ENCODE peak calls at places on chromosomes 16 and 17, in eight cellular contexts. T is heart left ventricle; Q is effector memory CD4-positive, alpha-beta T cell; S is fibroblast of lung; N is body of pancreas; U is neuronal stem cell; J is ovary; X is neural progenitor cell. P is an unnamed sample.

GRCh38 chr17:29569245-29569950 is 897 bp downstream of the TP53I13 start:
- DNase-seq in Q (no peak), U (no peak), T (peak; percentile 28), J (peak; percentile 14), S (no peak), N (no peak), X (peak; percentile 15), P (no peak)

GRCh38 chr17:8807070-8807550 is 7.9 kb upstream of the MFSD6L start:
- DNase-seq in U (no peak), X (no peak), Q (no peak), J (no peak), S (no peak), N (no peak), T (no peak), P (no peak)

GRCh38 chr17:79287743-79288142 is 213.1 kb downstream of the ENGASE start:
- DNase-seq in U (no peak), S (no peak), Q (no peak), X (no peak), J (no peak), N (no peak), T (no peak), P (no peak)

GRCh38 chr17:31226373-31226772 is 70.7 kb downstream of the OMG start:
- DNase-seq in N (no peak), J (no peak), X (no peak), S (no peak), Q (no peak), T (no peak), U (no peak), P (no peak)

GRCh38 chr16:16045879-16046278 is 96.5 kb downstream of the ABCC1 start:
- DNase-seq in J (no peak), N (no peak), Q (no peak), X (peak; percentile 68), U (no peak), S (no peak), T (no peak), P (no peak)

GRCh38 chr17:1951920-1952319 is 73.2 kb downstream of the RTN4RL1 start:
- DNase-seq in J (no peak), S (no peak), N (no peak), X (no peak), T (no peak), U (no peak), Q (no peak), P (no peak)

GRCh38 chr17:31060814-31061550 is 33.8 kb upstream of the NF1 start:
- DNase-seq in X (no peak), J (no peak), U (no peak), S (no peak), N (no peak), Q (no peak), T (no peak), P (no peak)

GRCh38 chr16:30434852-30435251 is 5.0 kb upstream of the DCTPP1 start:
- DNase-seq in S (no peak), X (no peak), T (no peak), N (no peak), Q (no peak), U (no peak), J (no peak), P (no peak)

GRCh38 chr17:1898332-1898731 is 68.5 kb downstream of the RPA1 start:
- DNase-seq in S (no peak), U (no peak), N (no peak), Q (no peak), T (no peak), X (no peak), J (no peak), P (no peak)

GRCh38 chr17:45688353-45688752 is 95.8 kb upstream of the CRHR1 start:
- DNase-seq in Q (no peak), N (no peak), U (no peak), J (no peak), X (no peak), S (no peak), T (no peak), P (no peak)

GRCh38 chr17:18261659-18262058 is 1.2 kb downstream of the MIEF2 start:
- DNase-seq in Q (no peak), T (no peak), S (no peak), N (no peak), U (no peak), J (no peak), X (no peak), P (no peak)

GRCh38 chr17:37801131-37801530 is 56.3 kb upstream of the HNF1B start:
- DNase-seq in S (no peak), X (no peak), U (no peak), T (no peak), J (no peak), N (no peak), Q (no peak), P (no peak)

GRCh38 chr16:67248401-67249177 is at the start of gene SLC9A5:
- DNase-seq in T (peak; percentile 45), X (peak; percentile 71), S (peak; percentile 27), N (no peak), J (no peak), U (no peak), Q (no peak), P (peak; percentile 54)

GRCh38 chr17:82416771-82417170 is 1.4 kb upstream of the HEXD start:
- DNase-seq in S (no peak), J (no peak), X (no peak), N (no peak), Q (no peak), U (no peak), T (no peak), P (no peak)

GRCh38 chr17:73867056-73867455 is 222.8 kb upstream of the SDK2 start:
- DNase-seq in Q (no peak), J (no peak), U (no peak), S (no peak), T (no peak), X (peak; percentile 54), N (no peak), P (no peak)

GRCh38 chr16:79662122-79662521 is 61.6 kb upstream of the MAF start:
- DNase-seq in S (no peak), Q (no peak), J (no peak), X (no peak), N (no peak), T (no peak), U (no peak), P (no peak)

GRCh38 chr16:53893731-53894435 is 189.9 kb downstream of the FTO start:
- DNase-seq in U (no peak), T (peak; percentile 35), N (no peak), J (no peak), X (no peak), S (peak; percentile 92), Q (no peak), P (no peak)

GRCh38 chr17:81404557-81405165 is 9.4 kb downstream of the BAHCC1 start:
- DNase-seq in S (no peak), N (no peak), T (peak; percentile 57), U (no peak), Q (no peak), J (no peak), X (no peak), P (no peak)

GRCh38 chr17:81403671-81404534 is 8.6 kb downstream of the BAHCC1 start:
- DNase-seq in U (no peak), X (no peak), N (no peak), S (no peak), J (no peak), Q (no peak), T (peak; percentile 54), P (no peak)

GRCh38 chr17:81406117-81406953 is 11.1 kb downstream of the BAHCC1 start:
- DNase-seq in X (no peak), S (no peak), U (no peak), Q (no peak), J (no peak), T (no peak), N (no peak), P (no peak)

GRCh38 chr17:81403040-81403467 is 7.8 kb downstream of the BAHCC1 start:
- DNase-seq in X (peak; percentile 60), T (no peak), J (no peak), Q (no peak), N (no peak), U (no peak), S (no peak), P (no peak)

GRCh38 chr17:81405382-81406005 is 10.2 kb downstream of the BAHCC1 start:
- DNase-seq in U (no peak), S (no peak), N (no peak), Q (no peak), J (peak; percentile 86), T (peak; percentile 85), X (no peak), P (no peak)
- H3K4me1 ChIP-seq in U (peaks cover 41% of the 10 kb centered on the region), S (peaks cover 35% of the 10 kb centered on the region), N (peaks cover 32% of the 10 kb centered on the region), Q (peaks cover 3% of the 10 kb centered on the region), J (peaks cover 26% of the 10 kb centered on the region), T (peaks cover 69% of the 10 kb centered on the region), X (peaks cover 56% of the 10 kb centered on the region), P (peaks cover 1% of the 10 kb centered on the region)

GRCh38 chr17:81237591-81238489 is 1.0 kb downstream of the TEPSIN start:
- DNase-seq in U (no peak), S (no peak), J (no peak), N (no peak), X (no peak), T (no peak), Q (no peak), P (no peak)

GRCh38 chr17:81241203-81241602 is 2.1 kb downstream of the NDUFAF8 start:
- DNase-seq in X (no peak), T (no peak), N (no peak), Q (no peak), J (no peak), U (no peak), S (no peak), P (no peak)

GRCh38 chr17:81238490-81238814 is 403 bp downstream of the TEPSIN start:
- DNase-seq in N (no peak), X (no peak), Q (no peak), S (no peak), U (no peak), J (no peak), T (no peak), P (no peak)

GRCh38 chr17:81239714-81240555 is 817 bp downstream of the NDUFAF8 start:
- DNase-seq in S (no peak), Q (peak; percentile 15), J (no peak), T (no peak), X (peak; percentile 57), U (no peak), N (no peak), P (peak; percentile 26)

GRCh38 chr17:81238815-81239713 is at the start of the genes NDUFAF8 and TEPSIN:
- DNase-seq in T (peak; percentile 98), N (peak; percentile 99), U (peak; percentile 98), S (peak; percentile 100), X (peak; percentile 99), J (peak; percentile 97), Q (peak; percentile 96), P (peak; percentile 97)
- H3K27ac ChIP-seq in T (peak within 1 kb of the TSS; percentile 43), N (peak within 1 kb of the TSS; percentile 68), U (no peak within 1 kb of the TSS), S (peak within 1 kb of the TSS; percentile 60), X (no peak within 1 kb of the TSS), J (no peak within 1 kb of the TSS), Q (peak within 1 kb of the TSS; percentile 71), P (peak within 1 kb of the TSS; percentile 61)

GRCh38 chr17:7582401-7583252 is 1.0 kb upstream of the MPDU1 start:
- DNase-seq in Q (no peak), J (peak; percentile 56), S (no peak), N (no peak), T (peak; percentile 56), U (no peak), X (no peak), P (no peak)
- H3K4me1 ChIP-seq in Q (peaks cover 24% of the 10 kb centered on the region), J (peaks cover 18% of the 10 kb centered on the region), S (peaks cover 46% of the 10 kb centered on the region), N (peaks cover 49% of the 10 kb centered on the region), T (peaks cover 45% of the 10 kb centered on the region), U (peaks cover 13% of the 10 kb centered on the region), X (peaks cover 15% of the 10 kb centered on the region), P (peaks cover 42% of the 10 kb centered on the region)

DNA sequence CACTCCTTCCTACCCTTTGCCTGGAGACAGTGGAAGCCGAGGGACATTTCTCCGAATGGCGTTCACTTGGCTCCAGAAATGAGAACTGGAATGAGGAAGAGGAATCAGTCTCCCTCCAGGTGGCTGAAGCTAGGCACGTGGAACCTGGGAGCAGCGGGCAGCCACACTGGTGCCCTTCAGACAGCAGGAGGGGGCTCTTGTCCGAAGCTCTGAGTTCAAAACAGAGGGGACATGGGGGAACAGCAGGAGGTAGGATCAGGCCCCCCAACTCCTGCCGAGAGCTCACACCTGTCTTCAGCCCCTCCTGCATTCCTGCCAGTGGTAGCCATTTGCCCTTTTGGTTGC is 41.5 kb downstream of the TMEM235 start:
- DNase-seq in S (no peak), N (no peak), X (no peak), U (no peak), Q (no peak), J (no peak), T (no peak), P (no peak)
- H3K27ac ChIP-seq in S (no peak overlapping the region), N (no peak overlapping the region), X (no peak overlapping the region), U (no peak overlapping the region), Q (no peak overlapping the region), J (no peak overlapping the region), T (no peak overlapping the region), P (peak overlapping the region; percentile 0)